ENCODE peak calls at places on chromosome 4, in ten cellular contexts. V is stomach, H is iris pigment epithelial cell, J is T-cell, A is EL, U is NCI-H446 treated with DMSO at 0.1 percent for 48 hours, M is lung, Q is AG09309, W is globus pallidus, B is heart right ventricle. F is an unnamed sample.

GRCh38 chr4:57119054-57119651 is 9.0 kb upstream of the IGFBP7 start:
- DNase-seq in B (peak; percentile 57), U (peak; percentile 74), W (peak; percentile 52), V (no peak), H (peak; percentile 93), J (no peak), M (no peak), A (peak; percentile 94), Q (peak; percentile 90), F (no peak)

GRCh38 chr4:120843840-120844527 is 78.5 kb downstream of the PRDM5 start:
- DNase-seq in A (no peak), H (no peak), U (no peak), Q (no peak), B (peak; percentile 21), M (no peak), V (no peak), J (no peak), W (peak; percentile 2), F (no peak)

GRCh38 chr4:113784497-113785254 is 23.1 kb upstream of the CAMK2D start:
- DNase-seq in A (peak; percentile 94), Q (peak; percentile 93), V (no peak), J (no peak), U (peak; percentile 24), M (no peak), W (peak; percentile 37), B (no peak), H (peak; percentile 99), F (no peak)

GRCh38 chr4:10457255-10457801 is at the start of gene ZNF518B:
- DNase-seq in J (peak; percentile 77), Q (no peak), W (peak; percentile 22), U (peak; percentile 0), B (peak; percentile 82), A (peak; percentile 51), H (peak; percentile 61), V (peak; percentile 67), M (peak; percentile 61), F (peak; percentile 59)

GRCh38 chr4:182502074-182502473 is 258.9 kb downstream of the TENM3 start:
- DNase-seq in B (no peak), H (no peak), M (no peak), J (no peak), V (no peak), A (no peak), Q (no peak), U (no peak), W (no peak), F (no peak)

GRCh38 chr4:82652062-82652461 is 90.3 kb upstream of the TMEM150C start:
- DNase-seq in H (peak; percentile 49), M (no peak), U (no peak), J (no peak), B (no peak), W (no peak), A (peak; percentile 31), Q (peak; percentile 40), V (no peak), F (no peak)

GRCh38 chr4:151329217-151330007 is 4.0 kb upstream of the SH3D19 start:
- DNase-seq in B (no peak), A (peak; percentile 28), H (no peak), Q (no peak), U (no peak), V (no peak), M (no peak), W (no peak), J (no peak), F (no peak)

GRCh38 chr4:28436191-28437080 is 1575.8 kb downstream of the STIM2 start:
- DNase-seq in U (no peak), A (no peak), W (no peak), B (no peak), M (no peak), V (no peak), J (no peak), H (no peak), Q (no peak), F (no peak)

GRCh38 chr4:87093443-87094123 is 126.8 kb downstream of the KLHL8 start:
- DNase-seq in U (peak; percentile 39), J (peak; percentile 31), V (no peak), H (peak; percentile 71), W (peak; percentile 59), A (peak; percentile 54), M (no peak), Q (no peak), B (no peak), F (peak; percentile 54)

GRCh38 chr4:154013576-154013975 is 224.7 kb upstream of the SFRP2 start:
- DNase-seq in B (no peak), U (no peak), V (no peak), A (no peak), H (no peak), W (no peak), Q (no peak), J (no peak), M (no peak), F (no peak)

GRCh38 chr4:4259484-4260100 is 11.6 kb upstream of the TMEM128 start:
- DNase-seq in H (no peak), M (no peak), W (no peak), V (no peak), B (no peak), J (no peak), Q (no peak), U (no peak), A (no peak), F (no peak)

GRCh38 chr4:124468360-124468759 is 244.2 kb downstream of the ANKRD50 start:
- DNase-seq in A (no peak), H (no peak), U (no peak), Q (no peak), J (no peak), M (no peak), W (no peak), V (no peak), B (no peak), F (no peak)

GRCh38 chr4:121633642-121634041 is 63.1 kb downstream of the ANXA5 start:
- DNase-seq in Q (no peak), A (no peak), H (no peak), U (no peak), B (no peak), V (no peak), W (no peak), M (no peak), J (no peak), F (no peak)

GRCh38 chr4:5711479-5712184 is 631 bp downstream of the EVC start:
- DNase-seq in H (peak; percentile 68), U (no peak), M (no peak), W (no peak), A (peak; percentile 55), B (peak; percentile 29), Q (no peak), J (no peak), V (no peak), F (no peak)

GRCh38 chr4:79211490-79211889 is 114.4 kb downstream of the NAA11 start:
- DNase-seq in A (no peak), J (no peak), U (peak; percentile 73), M (no peak), V (no peak), H (no peak), B (no peak), Q (no peak), W (no peak), F (no peak)

GRCh38 chr4:108903464-108904221 is 140.8 kb upstream of the ETNPPL start:
- DNase-seq in V (no peak), M (no peak), H (no peak), B (no peak), U (no peak), A (no peak), W (no peak), J (no peak), Q (no peak), F (no peak)

GRCh38 chr4:999863-1000425 is 6.7 kb upstream of the SLC26A1 start:
- DNase-seq in V (no peak), U (no peak), H (no peak), M (no peak), Q (no peak), W (no peak), B (no peak), A (no peak), J (no peak), F (no peak)

GRCh38 chr4:2728221-2728620 is 27.9 kb downstream of the TNIP2 start:
- DNase-seq in U (no peak), V (no peak), B (no peak), H (no peak), J (no peak), W (no peak), A (no peak), M (no peak), Q (no peak), F (no peak)

GRCh38 chr4:89590102-89590501 is 246.9 kb downstream of the SNCA start:
- DNase-seq in V (no peak), M (no peak), U (no peak), B (no peak), W (no peak), Q (no peak), J (no peak), A (no peak), H (no peak), F (no peak)

GRCh38 chr4:30716671-30717207 is 3.4 kb upstream of the PCDH7 start:
- DNase-seq in J (no peak), Q (no peak), H (peak; percentile 45), W (peak; percentile 27), M (no peak), A (peak; percentile 47), V (no peak), B (no peak), U (peak; percentile 59), F (no peak)

GRCh38 chr4:20252656-20253271 is 1.1 kb downstream of the SLIT2 start:
- DNase-seq in U (no peak), H (peak; percentile 52), J (no peak), M (peak; percentile 35), A (peak; percentile 69), Q (no peak), W (no peak), B (peak; percentile 15), V (no peak), F (no peak)

GRCh38 chr4:125235971-125236370 is 78.8 kb upstream of the FAT4 start:
- DNase-seq in M (no peak), W (peak; percentile 45), A (no peak), B (no peak), V (no peak), Q (no peak), J (no peak), U (no peak), H (no peak), F (no peak)

GRCh38 chr4:173807347-173807746 is 277.3 kb upstream of the HAND2 start:
- DNase-seq in H (no peak), W (peak; percentile 56), J (no peak), Q (no peak), U (no peak), B (peak; percentile 7), M (no peak), A (no peak), V (no peak), F (no peak)